ENCODE peak calls at places on chromosomes 13 and 19, in ten cellular contexts. V is esophagus muscularis mucosa, L is body of pancreas, F is IMR-90, E is lower leg skin, D is A549, H is tibial nerve, U is Peyer's patch, A is uterus, Q is erythroblast. B is an unnamed sample.

GRCh38 chr13:109509154-109509905 is 277.1 kb downstream of the IRS2 start:
- DNase-seq in V (no peak), L (no peak), F (peak; percentile 66), E (no peak), D (no peak), H (no peak), U (no peak), A (no peak), Q (no peak), B (peak; percentile 16)

GRCh38 chr19:33724723-33725060 is 72.0 kb upstream of the KCTD15 start:
- DNase-seq in V (no peak), L (no peak), F (no peak), E (no peak), D (no peak), H (no peak), U (peak; percentile 25), A (no peak), Q (no peak), B (no peak)

GRCh38 chr13:50636007-50636704 is 207.3 kb downstream of the DLEU7 start:
- DNase-seq in V (no peak), L (no peak), F (no peak), E (no peak), D (no peak), H (no peak), U (no peak), A (peak; percentile 18), Q (no peak), B (peak; percentile 62)

GRCh38 chr13:36297600-36298338 is at the start of gene CCDC169:
- DNase-seq in V (no peak), L (peak; percentile 68), F (peak; percentile 51), E (peak; percentile 93), D (peak; percentile 42), H (peak; percentile 41), U (peak; percentile 60), A (peak; percentile 61), Q (peak; percentile 89), B (peak; percentile 91)

GRCh38 chr13:33128134-33128533 is 111.9 kb downstream of the KL start:
- DNase-seq in V (no peak), L (no peak), F (no peak), E (no peak), D (no peak), H (no peak), U (no peak), A (no peak), Q (no peak), B (no peak)

GRCh38 chr19:38384209-38385027 is 3.4 kb downstream of the GGN start:
- DNase-seq in V (no peak), L (no peak), F (no peak), E (no peak), D (peak; percentile 75), H (no peak), U (no peak), A (no peak), Q (no peak), B (no peak)

GRCh38 chr19:6247007-6247288 is 32.8 kb downstream of the MLLT1 start:
- DNase-seq in V (no peak), L (no peak), F (no peak), E (no peak), D (no peak), H (no peak), U (no peak), A (no peak), Q (no peak), B (no peak)

GRCh38 chr13:34070006-34070405 is 252.1 kb downstream of the RFC3 start:
- DNase-seq in V (no peak), L (no peak), F (peak; percentile 12), E (no peak), D (no peak), H (no peak), U (no peak), A (no peak), Q (no peak), B (no peak)

GRCh38 chr13:52454825-52455676 is at the start of gene CKAP2:
- DNase-seq in V (peak; percentile 99), L (peak; percentile 92), F (peak; percentile 93), E (peak; percentile 99), D (peak; percentile 92), H (peak; percentile 88), U (peak; percentile 96), A (peak; percentile 90), Q (peak; percentile 96), B (peak; percentile 99)

GRCh38 chr13:52452470-52452869 is 2.0 kb upstream of the VPS36 start:
- DNase-seq in V (no peak), L (no peak), F (no peak), E (no peak), D (no peak), H (no peak), U (no peak), A (no peak), Q (no peak), B (no peak)

GRCh38 chr13:52450793-52451116 is 321 bp upstream of the VPS36 start:
- DNase-seq in V (no peak), L (no peak), F (no peak), E (no peak), D (no peak), H (no peak), U (no peak), A (no peak), Q (no peak), B (no peak)

GRCh38 chr13:52455677-52456041 is 381 bp downstream of the CKAP2 start:
- DNase-seq in V (peak; percentile 93), L (peak; percentile 69), F (peak; percentile 43), E (peak; percentile 92), D (peak; percentile 75), H (no peak), U (peak; percentile 84), A (peak; percentile 63), Q (peak; percentile 82), B (peak; percentile 93)

DNA sequence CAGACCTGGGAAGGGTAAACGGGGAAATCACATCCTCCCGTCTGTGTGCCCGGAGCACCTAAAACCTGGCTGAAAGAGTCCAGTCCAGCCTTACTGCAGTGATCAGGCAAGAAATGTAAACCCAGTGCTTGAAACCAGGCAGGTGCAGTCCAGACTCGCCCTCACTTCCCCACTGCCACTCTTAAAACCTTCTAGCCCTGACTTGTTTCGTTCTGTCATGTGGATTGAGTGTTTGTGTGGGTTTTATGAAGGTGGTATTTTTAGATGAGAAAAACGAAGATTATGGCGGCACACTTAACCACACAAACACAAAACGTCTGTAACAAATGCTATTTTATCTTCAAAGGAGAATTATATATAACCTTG is 836 bp upstream of the CKAP2 start:
- DNase-seq in V (no peak), L (no peak), F (peak; percentile 8), E (no peak), D (peak; percentile 4), H (no peak), U (no peak), A (no peak), Q (peak; percentile 64), B (peak; percentile 56)
- TF ChIP-seq POLR2A in V (no peak), L (no peak), F (no peak), E (no peak), D (no peak), H (no peak), U (no peak), A (no peak), Q (no peak), B (no peak)

DNA sequence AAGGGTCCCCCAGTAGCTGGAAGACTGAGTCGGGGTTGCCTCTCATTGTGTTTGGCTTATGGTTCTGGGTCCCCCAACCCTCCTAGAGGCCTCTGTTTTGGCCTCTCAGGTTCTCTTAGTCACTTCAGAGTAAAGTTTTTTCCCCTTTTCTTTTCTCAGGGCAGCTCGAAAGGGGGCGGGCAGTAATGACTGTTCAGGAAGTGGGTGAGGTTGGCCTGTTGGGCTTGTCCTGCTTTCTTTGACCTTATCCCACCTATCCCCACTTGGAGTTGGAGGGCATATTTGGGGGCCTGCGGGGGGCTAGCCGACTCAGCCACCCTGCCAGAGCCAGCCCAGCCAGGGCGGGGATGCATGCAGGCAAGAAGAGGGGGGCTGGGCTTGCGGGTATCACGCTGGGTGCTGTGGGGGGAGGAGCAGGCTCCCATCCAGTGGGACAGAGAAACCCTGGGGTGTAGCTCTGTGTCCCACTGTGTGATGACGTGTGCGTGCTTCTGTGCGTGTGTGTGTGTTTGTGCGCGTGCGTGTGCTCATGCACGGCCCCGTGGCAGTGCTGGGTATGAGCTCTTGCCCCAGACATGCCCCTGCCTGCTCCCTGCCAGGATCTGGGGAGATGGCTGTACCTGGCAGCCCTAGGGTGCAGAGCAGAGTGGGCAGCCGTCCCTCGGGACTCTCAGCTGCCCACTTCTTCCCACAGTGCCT is 1.4 kb downstream of the CIC start:
- DNase-seq in V (no peak), L (peak; percentile 77), F (no peak), E (no peak), D (peak; percentile 83), H (peak; percentile 44), U (peak; percentile 62), A (peak; percentile 60), Q (peak; percentile 78), B (peak; percentile 60)
- TF ChIP-seq POLR2A in V (no peak), L (peak; percentile 55), F (peak; percentile 79), E (no peak), D (peak; percentile 60), H (peak; percentile 38), U (no peak), A (no peak), Q (peak; percentile 55), B (no peak)

GRCh38 chr13:97335488-97336134 is 98.4 kb upstream of the RAP2A start:
- DNase-seq in V (no peak), L (no peak), F (no peak), E (no peak), D (no peak), H (no peak), U (no peak), A (no peak), Q (no peak), B (no peak)

GRCh38 chr13:97339019-97339988 is 94.7 kb upstream of the RAP2A start:
- DNase-seq in V (no peak), L (peak; percentile 61), F (peak; percentile 98), E (no peak), D (peak; percentile 28), H (no peak), U (no peak), A (peak; percentile 71), Q (peak; percentile 56), B (no peak)

GRCh38 chr13:97339989-97340361 is 94.0 kb upstream of the RAP2A start:
- DNase-seq in V (no peak), L (no peak), F (no peak), E (no peak), D (no peak), H (no peak), U (no peak), A (no peak), Q (no peak), B (no peak)

GRCh38 chr13:97338571-97338970 is 95.4 kb upstream of the RAP2A start:
- DNase-seq in V (no peak), L (no peak), F (no peak), E (no peak), D (no peak), H (no peak), U (no peak), A (no peak), Q (no peak), B (no peak)

GRCh38 chr13:97337985-97338384 is 96.0 kb upstream of the RAP2A start:
- DNase-seq in V (no peak), L (no peak), F (no peak), E (no peak), D (no peak), H (no peak), U (no peak), A (no peak), Q (no peak), B (no peak)
- TF ChIP-seq POLR2A in V (no peak), L (no peak), F (no peak), E (no peak), D (no peak), H (no peak), U (no peak), A (no peak), Q (no peak), B (no peak)

DNA sequence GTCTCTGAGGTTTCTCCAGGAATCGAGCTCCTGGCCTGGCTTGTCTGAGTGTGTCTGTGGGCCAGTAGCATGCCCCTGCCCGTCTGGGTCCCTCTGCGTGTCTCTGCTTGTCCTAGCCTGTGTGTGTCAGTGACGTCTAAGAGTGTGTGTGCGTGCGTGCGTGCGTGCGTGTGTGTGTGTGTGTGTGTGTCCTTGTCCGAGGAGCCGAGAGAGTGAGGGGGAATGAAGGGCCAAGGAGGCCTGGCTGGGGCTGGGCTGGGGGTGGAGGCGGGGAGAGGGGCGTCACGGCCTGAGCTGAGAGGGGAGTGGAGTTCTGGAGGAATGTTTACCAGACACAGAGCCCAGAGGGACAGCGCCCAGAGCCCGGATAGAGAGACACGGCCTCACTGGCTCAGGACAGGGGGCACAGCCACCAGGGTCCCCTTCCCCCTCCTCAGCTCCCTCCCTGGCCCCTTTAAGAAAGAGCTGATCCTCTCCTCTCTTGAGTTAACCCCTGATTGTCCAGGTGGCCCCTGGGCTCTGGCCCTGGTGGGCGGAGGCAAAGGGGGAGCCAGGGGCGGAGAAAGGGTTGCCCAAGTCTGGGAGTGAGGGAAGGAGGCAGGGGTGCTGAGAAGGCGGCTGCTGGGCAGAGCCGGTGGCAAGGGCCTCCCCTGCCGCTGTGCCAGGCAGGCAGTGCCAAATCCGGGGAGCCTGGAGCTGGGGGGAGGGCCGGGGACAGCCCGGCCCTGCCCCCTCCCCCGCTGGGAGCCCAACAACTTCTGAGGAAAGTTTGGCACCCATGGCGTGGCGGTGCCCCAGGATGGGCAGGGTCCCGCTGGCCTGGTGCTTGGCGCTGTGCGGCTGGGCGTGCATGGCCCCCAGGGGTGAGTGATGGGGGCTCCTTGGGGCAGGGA is at the start of gene AXL:
- DNase-seq in V (peak; percentile 94), L (peak; percentile 35), F (peak; percentile 86), E (peak; percentile 96), D (peak; percentile 90), H (peak; percentile 82), U (peak; percentile 61), A (peak; percentile 84), Q (no peak), B (no peak)
- TF ChIP-seq POLR2A in V (peak; percentile 54), L (peak; percentile 29), F (peak; percentile 93), E (no peak), D (peak; percentile 59), H (peak; percentile 70), U (no peak), A (peak; percentile 69), Q (no peak), B (no peak)